ENCODE peak calls at places on chromosomes 4 and X, in eight cellular contexts. G is tibial artery; V is adipocyte; C is fibroblast of lung; T is tibial nerve; W is CD4-positive, alpha-beta memory T cell; L is body of pancreas; K is A549. O is an unnamed sample.

GRCh38 chr4:55675196-55675793 is 39.2 kb upstream of the NMU start:
- DNase-seq in G (no peak), V (no peak), C (no peak), T (no peak), W (no peak), L (no peak), K (no peak), O (no peak)

GRCh38 chr4:98148856-98149255 is 5.6 kb upstream of the STPG2 start:
- DNase-seq in G (no peak), V (peak; percentile 65), C (no peak), T (no peak), W (no peak), L (no peak), K (no peak), O (no peak)

GRCh38 chr4:69497081-69497480 is 1.4 kb upstream of the UGT2B4 start:
- DNase-seq in G (no peak), V (no peak), C (peak; percentile 92), T (no peak), W (no peak), L (no peak), K (no peak), O (no peak)

GRCh38 chrX:17967888-17968287 is 106.8 kb upstream of the RAI2 start:
- DNase-seq in G (no peak), V (no peak), C (no peak), T (no peak), W (no peak), L (peak; percentile 55), K (no peak), O (no peak)

GRCh38 chr4:6839579-6839978 is 57.1 kb downstream of the KIAA0232 start:
- DNase-seq in G (no peak), V (no peak), C (no peak), T (no peak), W (no peak), L (no peak), K (no peak), O (no peak)

GRCh38 chr4:140331245-140331644 is 42.2 kb upstream of the SCOC start:
- DNase-seq in G (no peak), V (no peak), C (no peak), T (no peak), W (no peak), L (no peak), K (no peak), O (no peak)

GRCh38 chr4:75643651-75644050 is 13.3 kb upstream of the CDKL2 start:
- DNase-seq in G (no peak), V (peak; percentile 62), C (peak; percentile 44), T (no peak), W (no peak), L (no peak), K (no peak), O (no peak)

GRCh38 chr4:181688886-181689285 is 554.3 kb upstream of the TENM3 start:
- DNase-seq in G (no peak), V (no peak), C (peak; percentile 78), T (no peak), W (no peak), L (no peak), K (no peak), O (peak; percentile 24)

GRCh38 chr4:85107553-85107952 is 141.1 kb upstream of the WDFY3 start:
- DNase-seq in G (no peak), V (no peak), C (peak; percentile 70), T (no peak), W (no peak), L (no peak), K (no peak), O (no peak)

GRCh38 chrX:23127586-23127985 is 127.8 kb downstream of the DDX53 start:
- DNase-seq in G (no peak), V (no peak), C (no peak), T (no peak), W (no peak), L (no peak), K (no peak), O (no peak)

GRCh38 chrX:22634081-22634480 is 361.4 kb downstream of the CBLL2 start:
- DNase-seq in G (no peak), V (peak; percentile 27), C (peak; percentile 87), T (no peak), W (no peak), L (no peak), K (no peak), O (no peak)

GRCh38 chrX:17990542-17990941 is 129.4 kb upstream of the RAI2 start:
- DNase-seq in G (no peak), V (no peak), C (no peak), T (no peak), W (no peak), L (no peak), K (no peak), O (no peak)

GRCh38 chrX:121216979-121217378 is 169.6 kb downstream of the GLUD2 start:
- DNase-seq in G (no peak), V (no peak), C (no peak), T (no peak), W (no peak), L (no peak), K (no peak), O (no peak)

GRCh38 chr4:81946996-81947395 is 426.8 kb downstream of the HNRNPD start:
- DNase-seq in G (no peak), V (no peak), C (no peak), T (no peak), W (no peak), L (no peak), K (no peak), O (no peak)

GRCh38 chrX:134004038-134004437 is 18.6 kb upstream of the GPC3 start:
- DNase-seq in G (no peak), V (peak; percentile 68), C (peak; percentile 28), T (peak; percentile 28), W (no peak), L (no peak), K (no peak), O (no peak)

GRCh38 chrX:13552892-13553291 is 16.5 kb upstream of the EGFL6 start:
- DNase-seq in G (no peak), V (no peak), C (no peak), T (no peak), W (no peak), L (no peak), K (no peak), O (no peak)

GRCh38 chrX:115892787-115893671 is 277.5 kb upstream of the AGTR2 start:
- DNase-seq in G (no peak), V (no peak), C (peak; percentile 48), T (no peak), W (peak; percentile 68), L (peak; percentile 85), K (no peak), O (no peak)

GRCh38 chr4:1241466-1241935 is 7.4 kb downstream of the CTBP1 start:
- DNase-seq in G (peak; percentile 60), V (no peak), C (no peak), T (no peak), W (no peak), L (no peak), K (no peak), O (no peak)

GRCh38 chrX:48802089-48802812 is 384 bp downstream of the HDAC6 start:
- DNase-seq in G (peak; percentile 94), V (peak; percentile 74), C (peak; percentile 78), T (peak; percentile 76), W (no peak), L (peak; percentile 87), K (peak; percentile 91), O (peak; percentile 97)

GRCh38 chrX:131058136-131058868 is at the start of gene ARHGAP36:
- DNase-seq in G (no peak), V (no peak), C (no peak), T (no peak), W (no peak), L (no peak), K (no peak), O (peak; percentile 63)

GRCh38 chr4:57023104-57023503 is 44.4 kb downstream of the POLR2B start:
- DNase-seq in G (no peak), V (peak; percentile 89), C (peak; percentile 92), T (no peak), W (no peak), L (no peak), K (no peak), O (no peak)

GRCh38 chrX:77528034-77528433 is 80.8 kb downstream of the FGF16 start:
- DNase-seq in G (no peak), V (no peak), C (no peak), T (no peak), W (no peak), L (no peak), K (no peak), O (no peak)

GRCh38 chr4:24867766-24868296 is 45.0 kb downstream of the CCDC149 start:
- DNase-seq in G (no peak), V (no peak), C (no peak), T (no peak), W (no peak), L (no peak), K (no peak), O (no peak)

GRCh38 chrX:45264865-45265264 is 64.2 kb upstream of the DIPK2B start:
- DNase-seq in G (no peak), V (no peak), C (no peak), T (no peak), W (no peak), L (no peak), K (no peak), O (no peak)

GRCh38 chr4:121698119-121698732 is 1.4 kb upstream of the ANXA5 start:
- DNase-seq in G (no peak), V (no peak), C (no peak), T (peak; percentile 34), W (no peak), L (no peak), K (no peak), O (no peak)

GRCh38 chrX:148466292-148466691 is 34.1 kb upstream of the AFF2 start:
- DNase-seq in G (no peak), V (no peak), C (peak; percentile 17), T (no peak), W (no peak), L (no peak), K (no peak), O (no peak)
- H3K9me3 ChIP-seq in G (no peaks in the 10 kb centered on the region), V (peaks cover 3% of the 10 kb centered on the region), C (no peaks in the 10 kb centered on the region), T (no peaks in the 10 kb centered on the region), W (no peaks in the 10 kb centered on the region), L (no peaks in the 10 kb centered on the region), K (no peaks in the 10 kb centered on the region), O (no peaks in the 10 kb centered on the region)

GRCh38 chrX:145673851-145674250 is 143.8 kb upstream of the SLITRK2 start:
- DNase-seq in G (no peak), V (no peak), C (no peak), T (no peak), W (no peak), L (no peak), K (no peak), O (no peak)
- H3K9me3 ChIP-seq in G (no peaks in the 10 kb centered on the region), V (peaks cover 5% of the 10 kb centered on the region), C (no peaks in the 10 kb centered on the region), T (no peaks in the 10 kb centered on the region), W (no peaks in the 10 kb centered on the region), L (no peaks in the 10 kb centered on the region), K (no peaks in the 10 kb centered on the region), O (no peaks in the 10 kb centered on the region)

DNA sequence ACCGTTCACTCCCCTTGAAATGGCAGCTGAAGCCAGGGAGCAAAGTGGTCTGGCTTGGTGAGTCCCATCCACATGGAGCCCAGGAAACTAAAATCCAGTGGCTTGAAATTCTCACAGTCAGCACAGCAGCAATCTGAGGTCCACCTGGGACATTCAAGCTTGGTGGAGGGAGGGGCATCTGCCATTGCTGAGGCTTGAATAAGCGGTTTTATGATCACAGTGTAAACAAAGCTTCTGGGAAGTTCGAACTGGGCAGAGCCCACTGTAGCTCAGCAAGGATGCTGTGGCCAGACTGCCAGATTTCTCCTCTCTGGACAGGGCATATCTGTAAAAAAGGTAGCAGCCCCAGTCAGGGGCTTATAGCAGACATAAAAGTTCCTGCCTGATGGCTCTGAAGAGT is 15.5 kb upstream of the FAAH2 start:
- DNase-seq in G (no peak), V (no peak), C (no peak), T (no peak), W (no peak), L (no peak), K (no peak), O (no peak)
- H3K9me3 ChIP-seq in G (peaks cover 21% of the 10 kb centered on the region), V (peaks cover 40% of the 10 kb centered on the region), C (no peaks in the 10 kb centered on the region), T (no peaks in the 10 kb centered on the region), W (no peaks in the 10 kb centered on the region), L (peaks cover 3% of the 10 kb centered on the region), K (no peaks in the 10 kb centered on the region), O (no peaks in the 10 kb centered on the region)

GRCh38 chrX:53116101-53116500 is 22.2 kb downstream of the KANTR start:
- DNase-seq in G (no peak), V (peak; percentile 70), C (peak; percentile 80), T (no peak), W (no peak), L (no peak), K (no peak), O (no peak)
- H3K9me3 ChIP-seq in G (no peaks in the 10 kb centered on the region), V (peaks cover 3% of the 10 kb centered on the region), C (no peaks in the 10 kb centered on the region), T (no peaks in the 10 kb centered on the region), W (no peaks in the 10 kb centered on the region), L (no peaks in the 10 kb centered on the region), K (no peaks in the 10 kb centered on the region), O (no peaks in the 10 kb centered on the region)

O was measured in HAP-1.